ENCODE peak calls at places on chromosome 20, in eight cellular contexts. U is H1, M is neural progenitor cell, Q is IMR-90, J is neuronal stem cell, O is HepG2, D is endodermal cell, N is PC-3. W is an unnamed sample.

GRCh38 chr20:45629496-45630100 is at the start of gene WFDC10A:
- DNase-seq in O (peak), D (peak), N (peak), M (peak), U (peak), Q (peak), J (peak), W (peak)

GRCh38 chr20:11891827-11892521 is 25.7 kb upstream of the BTBD3 start:
- DNase-seq in Q (peak), O (peak), J (peak), M (peak), U (peak), D (peak), N (peak), W (no peak)

GRCh38 chr20:61439251-61439650 is 187.2 kb downstream of the CDH4 start:
- DNase-seq in Q (no peak), O (no peak), M (no peak), N (no peak), U (no peak), J (no peak), D (no peak), W (no peak)

GRCh38 chr20:1001981-1002681 is at the start of gene RSPO4:
- DNase-seq in O (no peak), M (peak), U (peak), Q (no peak), N (no peak), J (no peak), D (peak), W (no peak)

GRCh38 chr20:39474829-39475228 is 512.7 kb downstream of the DHX35 start:
- DNase-seq in Q (no peak), U (no peak), J (no peak), M (no peak), D (no peak), N (no peak), O (no peak), W (no peak)

GRCh38 chr20:32521780-32522524 is 63.2 kb downstream of the NOL4L start:
- DNase-seq in O (peak), M (peak), U (peak), Q (peak), N (peak), D (peak), J (peak), W (no peak)

GRCh38 chr20:44181611-44182010 is 5.4 kb downstream of the JPH2 start:
- DNase-seq in N (no peak), U (no peak), M (no peak), Q (no peak), D (no peak), J (no peak), O (no peak), W (no peak)

GRCh38 chr20:50561379-50562078 is 51.3 kb downstream of the PTPN1 start:
- DNase-seq in J (no peak), O (no peak), M (no peak), N (peak), U (no peak), D (no peak), Q (peak), W (peak)

GRCh38 chr20:11796041-11796440 is 121.7 kb upstream of the BTBD3 start:
- DNase-seq in U (no peak), D (no peak), M (no peak), N (no peak), Q (peak), J (no peak), O (no peak), W (no peak)

GRCh38 chr20:41276317-41276751 is 41.2 kb downstream of the ZHX3 start:
- DNase-seq in D (no peak), M (peak), Q (no peak), N (no peak), J (peak), O (no peak), U (no peak), W (no peak)

GRCh38 chr20:23052904-23053303 is 3.4 kb upstream of the THBD start:
- DNase-seq in M (no peak), D (no peak), U (no peak), J (no peak), N (no peak), O (no peak), Q (no peak), W (no peak)

GRCh38 chr20:32164984-32165735 is 42.4 kb downstream of the PLAGL2 start:
- DNase-seq in J (no peak), M (no peak), U (no peak), Q (peak), O (no peak), N (no peak), D (peak), W (no peak)

GRCh38 chr20:62174870-62175624 is 7.8 kb upstream of the MTG2 start:
- DNase-seq in U (no peak), Q (no peak), J (no peak), M (no peak), D (no peak), O (no peak), N (no peak), W (no peak)

GRCh38 chr20:44314870-44315269 is 3.9 kb upstream of the FITM2 start:
- DNase-seq in M (no peak), Q (no peak), O (no peak), U (no peak), N (no peak), J (no peak), D (no peak), W (no peak)

GRCh38 chr20:59404749-59405148 is 104.3 kb downstream of the EDN3 start:
- DNase-seq in U (no peak), N (no peak), J (no peak), Q (no peak), D (no peak), O (no peak), M (peak), W (no peak)

GRCh38 chr20:42556575-42556974 is 633.1 kb downstream of the PTPRT start:
- DNase-seq in D (no peak), Q (no peak), M (no peak), U (no peak), O (no peak), N (no peak), J (no peak), W (no peak)

GRCh38 chr20:44471481-44471882 is 4.2 kb upstream of the TTPAL start:
- DNase-seq in U (no peak), J (no peak), N (peak), M (peak), O (peak), Q (peak), D (no peak), W (no peak)

GRCh38 chr20:62511300-62511914 is 35.6 kb upstream of the GATA5 start:
- DNase-seq in D (no peak), N (no peak), U (no peak), J (no peak), O (no peak), M (no peak), Q (no peak), W (no peak)

GRCh38 chr20:21435576-21435975 is 38.2 kb upstream of the NKX2-4 start:
- DNase-seq in Q (no peak), U (no peak), D (no peak), O (no peak), J (no peak), M (peak), N (no peak), W (no peak)

GRCh38 chr20:58755751-58756524 is 63.3 kb downstream of the NPEPL1 start:
- DNase-seq in N (no peak), O (no peak), Q (no peak), M (no peak), J (no peak), U (peak), D (peak), W (no peak)

GRCh38 chr20:48839518-48839917 is 11.7 kb upstream of the PREX1 start:
- DNase-seq in U (no peak), Q (no peak), M (no peak), J (no peak), D (peak), N (no peak), O (no peak), W (no peak)

GRCh38 chr20:58349586-58349985 is 39.4 kb upstream of the VAPB start:
- DNase-seq in Q (peak), M (no peak), D (no peak), U (no peak), N (peak), O (no peak), J (no peak), W (no peak)

GRCh38 chr20:46020515-46020914 is 8.5 kb upstream of the SLC12A5 start:
- DNase-seq in M (no peak), U (no peak), D (no peak), J (no peak), O (no peak), Q (no peak), N (no peak), W (no peak)

GRCh38 chr20:12166053-12166717 is 248.5 kb downstream of the BTBD3 start:
- DNase-seq in N (peak), U (no peak), D (no peak), O (no peak), M (no peak), Q (peak), J (no peak), W (no peak)

GRCh38 chr20:38034108-38034649 is 633 bp downstream of the RPRD1B start:
- DNase-seq in N (no peak), J (no peak), U (no peak), Q (no peak), D (no peak), O (no peak), M (no peak), W (no peak)

GRCh38 chr20:50933589-50933988 is 2.4 kb upstream of the ADNP start:
- DNase-seq in U (no peak), D (no peak), J (no peak), N (no peak), Q (no peak), M (no peak), O (no peak), W (no peak)

GRCh38 chr20:46557231-46557956 is 6.9 kb upstream of the OCSTAMP start:
- DNase-seq in U (no peak), Q (peak), M (no peak), O (no peak), D (no peak), N (peak), J (no peak), W (no peak)

GRCh38 chr20:8721098-8721497 is 347.8 kb upstream of the PLCB4 start:
- DNase-seq in U (no peak), O (peak), D (peak), M (peak), N (peak), J (peak), Q (peak), W (no peak)

GRCh38 chr20:7375905-7376304 is 564.4 kb downstream of the HAO1 start:
- DNase-seq in D (no peak), U (no peak), J (no peak), Q (peak), N (peak), O (peak), M (peak), W (no peak)

GRCh38 chr20:43415661-43416430 is 41.9 kb upstream of the SRSF6 start:
- DNase-seq in D (no peak), Q (no peak), O (no peak), U (no peak), N (no peak), J (no peak), M (no peak), W (no peak)

DNA sequence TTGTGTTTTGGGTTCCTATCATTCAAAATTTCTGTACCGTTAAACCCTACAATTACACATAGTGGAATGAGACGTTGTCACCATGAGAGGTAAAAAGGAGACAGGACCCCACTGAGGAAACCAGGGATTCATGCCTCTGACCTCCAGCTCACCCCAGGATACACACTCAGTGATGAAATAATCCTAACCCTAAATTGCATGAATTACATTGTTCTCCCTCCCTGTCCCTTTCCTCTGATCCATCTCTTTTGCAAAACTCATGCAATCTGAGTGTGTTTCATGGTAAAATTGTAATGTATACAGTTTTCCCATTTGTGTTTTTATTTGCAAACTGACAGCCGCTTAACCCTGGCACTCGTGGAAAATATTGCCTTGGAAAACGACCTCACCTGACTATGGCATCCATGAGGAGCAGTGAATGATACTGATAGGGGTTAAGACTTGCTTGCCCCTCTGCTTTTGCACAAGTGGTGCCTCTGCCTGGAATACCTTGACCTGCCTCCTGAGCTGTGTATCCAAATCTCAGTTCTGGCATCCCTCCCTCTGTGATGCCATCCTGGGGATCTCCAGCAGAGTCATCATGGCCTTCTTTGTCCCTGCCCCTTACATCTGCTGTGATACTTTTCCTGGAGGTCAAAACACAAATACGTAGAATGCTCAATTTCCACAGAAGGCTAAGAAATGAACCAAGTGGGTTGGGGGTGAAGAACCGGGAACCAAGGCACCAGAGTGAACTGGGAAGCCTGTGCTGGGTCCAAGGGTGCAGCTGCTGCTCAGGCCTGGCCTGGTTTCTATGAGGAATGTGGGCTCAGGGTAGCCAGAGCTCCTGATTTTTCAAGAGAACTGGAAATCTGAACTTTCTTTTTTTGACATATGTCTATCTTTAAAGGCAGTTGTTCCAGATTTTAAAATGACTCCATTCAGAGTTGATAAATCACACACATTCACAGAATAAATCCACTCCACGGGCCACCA is 211.6 kb upstream of the ZNF217 start:
- DNase-seq in U (no peak), J (no peak), M (no peak), D (no peak), Q (no peak), N (peak), O (no peak), W (no peak)
- H3K9ac ChIP-seq in U (no peak), J (no peak), M (no peak), D (no peak), Q (no peak), N (peak), O (no peak), W (peak)

DNA sequence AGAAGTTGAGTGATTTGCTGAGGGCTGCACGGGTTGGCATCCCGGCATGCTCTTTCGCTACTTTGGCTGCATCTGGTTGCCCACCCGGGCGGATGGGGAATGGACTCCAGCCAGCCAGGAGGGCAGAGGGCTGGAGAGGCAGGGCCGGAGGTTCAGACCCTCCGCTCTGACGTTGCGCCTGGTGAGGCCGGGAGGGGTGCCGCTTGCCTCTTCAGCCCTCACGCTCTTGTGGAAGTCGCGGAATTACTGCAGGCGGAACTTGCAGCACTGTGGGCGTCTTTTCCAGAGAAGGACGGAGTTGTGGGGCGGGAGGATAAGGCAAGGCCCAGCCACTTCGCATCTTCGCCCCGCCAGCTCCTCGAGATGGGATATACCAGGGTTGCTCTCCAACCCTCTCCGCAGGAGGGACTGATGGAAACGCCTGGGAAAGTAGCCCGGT is 656 bp downstream of the RTEL1 start:
- DNase-seq in O (no peak), M (no peak), U (no peak), J (no peak), N (no peak), Q (peak), D (no peak), W (no peak)
- H3K27ac ChIP-seq in O (peak), M (no peak), U (no peak), J (no peak), N (no peak), Q (peak), D (no peak), W (peak)

GRCh38 chr20:63950701-63951397 is 5.4 kb downstream of the UCKL1 start:
- DNase-seq in M (no peak), N (no peak), U (no peak), J (no peak), D (no peak), O (no peak), Q (no peak), W (no peak)

GRCh38 chr20:63953764-63954429 is 2.3 kb downstream of the UCKL1 start:
- DNase-seq in N (no peak), U (no peak), Q (no peak), M (no peak), O (no peak), D (no peak), J (no peak), W (no peak)

GRCh38 chr20:63952210-63952535 is 4.0 kb downstream of the UCKL1 start:
- DNase-seq in M (no peak), D (no peak), Q (no peak), J (no peak), N (no peak), O (no peak), U (no peak), W (no peak)

GRCh38 chr20:63951398-63952209 is 4.6 kb downstream of the UCKL1 start:
- DNase-seq in Q (no peak), N (no peak), D (no peak), O (no peak), J (no peak), U (no peak), M (no peak), W (no peak)

DNA sequence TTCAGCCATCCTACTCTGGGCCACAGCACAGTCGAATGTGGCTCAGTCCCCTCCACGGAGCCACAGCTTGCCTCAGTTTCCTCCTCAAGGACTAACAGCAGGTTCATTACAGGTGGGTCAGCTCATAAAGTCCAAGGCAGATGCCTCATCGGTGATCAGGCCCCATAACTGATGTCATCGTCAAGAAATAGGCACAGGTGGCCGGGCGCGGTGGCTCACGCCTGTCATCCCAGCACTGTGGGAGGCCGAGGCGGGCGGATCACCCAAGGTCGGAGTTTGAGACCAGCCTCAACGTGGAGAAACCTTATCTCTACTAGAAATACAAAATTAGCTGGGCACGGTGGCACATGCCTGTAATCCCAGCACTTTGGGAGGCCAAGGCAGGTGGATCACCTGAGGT is 3.4 kb downstream of the UCKL1 start:
- DNase-seq in N (no peak), U (no peak), O (no peak), M (no peak), Q (no peak), D (no peak), J (no peak), W (no peak)
- H3K9ac ChIP-seq in N (no peak), U (no peak), O (no peak), M (no peak), Q (no peak), D (no peak), J (peak), W (no peak)

GRCh38 chr20:18497603-18498002 is 578 bp upstream of the RBBP9 start:
- DNase-seq in Q (no peak), O (no peak), D (no peak), N (no peak), U (no peak), J (no peak), M (no peak), W (no peak)
- H3K27ac ChIP-seq in Q (no peak), O (no peak), D (peak), N (no peak), U (no peak), J (no peak), M (no peak), W (no peak)

GRCh38 chr20:33570743-33571142 is 80.8 kb downstream of the CBFA2T2 start:
- DNase-seq in U (no peak), Q (no peak), N (no peak), D (no peak), O (no peak), J (no peak), M (no peak), W (no peak)

GRCh38 chr20:33567949-33568348 is 78.1 kb downstream of the CBFA2T2 start:
- DNase-seq in O (no peak), J (no peak), Q (no peak), D (no peak), U (no peak), N (no peak), M (no peak), W (no peak)

GRCh38 chr20:33566781-33567603 is 77.1 kb downstream of the CBFA2T2 start:
- DNase-seq in N (no peak), O (no peak), U (no peak), Q (no peak), M (no peak), J (no peak), D (no peak), W (no peak)

GRCh38 chr20:33569290-33570094 is 79.6 kb downstream of the CBFA2T2 start:
- DNase-seq in D (no peak), O (peak), M (peak), Q (no peak), U (no peak), J (no peak), N (no peak), W (peak)

GRCh38 chr20:33568378-33569289 is 78.7 kb downstream of the CBFA2T2 start:
- DNase-seq in M (peak), J (peak), Q (no peak), D (peak), U (peak), N (peak), O (peak), W (no peak)
- H3K9ac ChIP-seq in M (no peak), J (no peak), Q (no peak), D (no peak), U (no peak), N (no peak), O (no peak), W (no peak)